ENCODE peak calls at places on chromosome 21, in nine cellular contexts. O is stomach, T is A673, S is Karpas-422, G is fibroblast of lung, M is BE2C, I is body of pancreas, U is ovary, Y is brain microvascular endothelial cell. J is an unnamed sample. For H3K36me3, the result is how much of the 10 kb centered on the place peaks cover.

GRCh38 chr21:41965045-41965444 is 11.2 kb upstream of the C2CD2 start:
- DNase-seq in Y (no peak), G (no peak), O (no peak), S (no peak), I (no peak), U (no peak), T (no peak), M (no peak), J (no peak)

GRCh38 chr21:27132270-27132669 is 165.4 kb upstream of the ADAMTS5 start:
- DNase-seq in G (peak), I (no peak), Y (no peak), M (no peak), U (no peak), T (no peak), S (no peak), O (no peak), J (peak)

GRCh38 chr21:36076878-36077658 is 7.2 kb downstream of the CBR1 start:
- DNase-seq in M (no peak), S (no peak), Y (no peak), G (no peak), O (peak), U (no peak), T (no peak), I (no peak), J (no peak)

GRCh38 chr21:33047231-33047630 is 21.5 kb downstream of the OLIG2 start:
- DNase-seq in Y (no peak), T (no peak), O (no peak), S (no peak), I (no peak), U (no peak), M (no peak), G (peak), J (peak)

GRCh38 chr21:15289896-15290841 is 225.4 kb upstream of the NRIP1 start:
- DNase-seq in U (peak), M (peak), Y (no peak), I (peak), S (no peak), G (no peak), T (peak), O (peak), J (peak)

GRCh38 chr21:20720623-20721022 is 277.6 kb upstream of the NCAM2 start:
- DNase-seq in U (no peak), M (no peak), I (no peak), T (no peak), Y (no peak), O (no peak), S (no peak), G (peak), J (peak)

GRCh38 chr21:37385179-37385765 is 18.7 kb downstream of the DYRK1A start:
- DNase-seq in O (no peak), T (no peak), U (no peak), S (no peak), Y (no peak), G (no peak), I (no peak), M (no peak), J (no peak)

GRCh38 chr21:42120056-42120903 is 49.2 kb downstream of the UMODL1 start:
- DNase-seq in M (no peak), U (no peak), O (no peak), G (no peak), S (peak), Y (no peak), T (no peak), I (no peak), J (no peak)

GRCh38 chr21:41466024-41466820 is 40.2 kb downstream of the MX1 start:
- DNase-seq in M (no peak), O (no peak), T (no peak), S (no peak), G (peak), I (peak), U (no peak), Y (no peak), J (no peak)

GRCh38 chr21:27812279-27812678 is 845.4 kb upstream of the ADAMTS5 start:
- DNase-seq in I (no peak), S (no peak), T (no peak), U (no peak), O (no peak), Y (no peak), M (no peak), G (no peak), J (no peak)

GRCh38 chr21:27566521-27566920 is 599.6 kb upstream of the ADAMTS5 start:
- DNase-seq in I (no peak), U (no peak), G (peak), T (no peak), S (no peak), O (no peak), Y (no peak), M (no peak), J (no peak)

GRCh38 chr21:37665230-37666024 is 250.8 kb downstream of the KCNJ6 start:
- DNase-seq in T (no peak), G (peak), S (no peak), M (no peak), I (no peak), U (no peak), Y (no peak), O (no peak), J (no peak)

GRCh38 chr21:16992448-16992847 is 520.4 kb upstream of the CXADR start:
- DNase-seq in T (no peak), O (no peak), S (no peak), Y (no peak), G (no peak), U (no peak), I (no peak), M (no peak), J (no peak)

GRCh38 chr21:18493420-18493819 is 89.8 kb upstream of the TMPRSS15 start:
- DNase-seq in M (no peak), O (no peak), I (no peak), S (no peak), U (no peak), T (peak), G (peak), Y (peak), J (no peak)

GRCh38 chr21:24310780-24311179 is 1296.5 kb downstream of the MRPL39 start:
- DNase-seq in G (no peak), U (no peak), S (no peak), I (no peak), T (no peak), M (no peak), O (no peak), Y (no peak), J (no peak)

GRCh38 chr21:41682719-41683179 is 84.1 kb downstream of the RIPK4 start:
- DNase-seq in O (no peak), Y (no peak), T (no peak), S (no peak), U (no peak), G (no peak), M (no peak), I (no peak), J (no peak)

GRCh38 chr21:15367061-15367626 is 302.3 kb upstream of the NRIP1 start:
- DNase-seq in T (no peak), S (no peak), G (no peak), Y (no peak), O (no peak), M (no peak), U (no peak), I (no peak), J (no peak)

GRCh38 chr21:17784604-17785402 is 34.4 kb downstream of the C21orf91 start:
- DNase-seq in S (peak), M (no peak), T (no peak), G (peak), Y (no peak), U (no peak), O (no peak), I (no peak), J (no peak)

GRCh38 chr21:17343055-17343454 is 169.8 kb upstream of the CXADR start:
- DNase-seq in M (no peak), U (no peak), O (no peak), S (peak), T (peak), G (peak), Y (peak), I (no peak), J (peak)

GRCh38 chr21:38186869-38187268 is 69.9 kb upstream of the KCNJ15 start:
- DNase-seq in G (no peak), U (no peak), I (no peak), Y (no peak), M (no peak), S (no peak), O (no peak), T (no peak), J (no peak)

GRCh38 chr21:38492002-38492401 is 6.3 kb downstream of the ERG start:
- DNase-seq in M (no peak), S (no peak), O (no peak), G (no peak), Y (no peak), I (no peak), T (no peak), U (no peak), J (no peak)

GRCh38 chr21:36127250-36127904 is 7.5 kb upstream of the CBR3 start:
- DNase-seq in U (no peak), I (no peak), Y (no peak), O (peak), M (no peak), G (no peak), S (peak), T (no peak), J (peak)

GRCh38 chr21:17819114-17819877 is at the start of gene C21orf91:
- DNase-seq in G (peak), U (peak), T (peak), M (peak), Y (peak), S (peak), O (peak), I (peak), J (peak)

GRCh38 chr21:37712204-37712934 is 203.9 kb downstream of the KCNJ6 start:
- DNase-seq in G (peak), O (peak), S (peak), T (peak), Y (peak), M (peak), I (peak), U (no peak), J (peak)

GRCh38 chr21:32611471-32611997 is 643 bp downstream of the CFAP298 start:
- DNase-seq in U (no peak), S (peak), M (peak), T (peak), Y (peak), I (peak), G (peak), O (peak), J (peak)

GRCh38 chr21:35593000-35593502 is 467.3 kb downstream of the SETD4 start:
- DNase-seq in M (no peak), T (no peak), G (peak), I (no peak), O (no peak), S (no peak), Y (peak), U (no peak), J (peak)

GRCh38 chr21:38258803-38259485 is 2.2 kb downstream of the KCNJ15 start:
- DNase-seq in U (no peak), S (no peak), M (no peak), O (no peak), G (peak), I (no peak), Y (peak), T (no peak), J (no peak)

GRCh38 chr21:19420607-19421006 is 1017.0 kb upstream of the TMPRSS15 start:
- DNase-seq in G (no peak), S (no peak), O (no peak), T (peak), M (no peak), I (no peak), Y (no peak), U (no peak), J (no peak)

GRCh38 chr21:32411366-32412161 is 942 bp upstream of the EVA1C start:
- DNase-seq in S (no peak), O (peak), U (peak), I (peak), M (no peak), T (peak), Y (no peak), G (peak), J (peak)

GRCh38 chr21:36446296-36446695 is 33.6 kb downstream of the CLDN14 start:
- DNase-seq in I (peak), U (no peak), Y (peak), G (peak), T (no peak), M (no peak), O (no peak), S (no peak), J (no peak)

GRCh38 chr21:37071561-37072238 is 1.2 kb downstream of the PIGP start:
- DNase-seq in O (peak), S (peak), M (peak), I (peak), Y (peak), G (peak), T (peak), U (peak), J (peak)

GRCh38 chr21:37204580-37204979 is 62.6 kb downstream of the VPS26C start:
- DNase-seq in T (no peak), I (no peak), S (no peak), U (no peak), Y (no peak), M (no peak), G (peak), O (no peak), J (no peak)

GRCh38 chr21:39071623-39072214 is 111.5 kb downstream of the PSMG1 start:
- DNase-seq in Y (peak), M (no peak), T (no peak), G (peak), S (no peak), U (no peak), O (no peak), I (no peak), J (no peak)

GRCh38 chr21:41647806-41648561 is 118.9 kb downstream of the RIPK4 start:
- DNase-seq in T (no peak), S (no peak), Y (no peak), G (peak), I (no peak), O (no peak), U (no peak), M (no peak), J (no peak)

GRCh38 chr21:38171723-38172344 is 85.0 kb upstream of the KCNJ15 start:
- DNase-seq in O (no peak), M (no peak), I (peak), S (no peak), U (no peak), Y (peak), G (peak), T (no peak), J (peak)

GRCh38 chr21:41366522-41367151 is 4.8 kb downstream of the MX2 start:
- DNase-seq in G (peak), U (no peak), O (peak), M (no peak), Y (peak), I (peak), S (peak), T (no peak), J (no peak)

GRCh38 chr21:39105836-39106235 is 77.4 kb downstream of the PSMG1 start:
- DNase-seq in U (no peak), M (no peak), T (no peak), G (no peak), S (no peak), I (no peak), Y (no peak), O (no peak), J (no peak)

GRCh38 chr21:41895643-41896493 is 16.7 kb upstream of the PRDM15 start:
- DNase-seq in Y (peak), I (no peak), U (no peak), T (no peak), O (no peak), M (no peak), S (peak), G (peak), J (no peak)

GRCh38 chr21:14863745-14864210 is 201.0 kb downstream of the NRIP1 start:
- DNase-seq in U (no peak), G (peak), O (no peak), M (no peak), S (no peak), Y (peak), I (no peak), T (no peak), J (no peak)

GRCh38 chr21:43289442-43289841 is 120.6 kb downstream of the CRYAA start:
- DNase-seq in S (no peak), O (no peak), T (no peak), G (no peak), U (no peak), M (peak), I (no peak), Y (no peak), J (no peak)
- H3K36me3 ChIP-seq in S (under half), O (under half), T (under half), G (under half), U (under half), M (under half), I (under half), Y (under half), J (under half)

GRCh38 chr21:31248598-31248997 is 95.5 kb downstream of the TIAM1 start:
- DNase-seq in G (peak), S (no peak), O (no peak), Y (peak), T (no peak), U (no peak), I (no peak), M (no peak), J (no peak)
- H3K4me3 ChIP-seq in G (no peak), S (no peak), O (no peak), Y (no peak), T (no peak), U (no peak), I (no peak), M (no peak), J (no peak)

DNA sequence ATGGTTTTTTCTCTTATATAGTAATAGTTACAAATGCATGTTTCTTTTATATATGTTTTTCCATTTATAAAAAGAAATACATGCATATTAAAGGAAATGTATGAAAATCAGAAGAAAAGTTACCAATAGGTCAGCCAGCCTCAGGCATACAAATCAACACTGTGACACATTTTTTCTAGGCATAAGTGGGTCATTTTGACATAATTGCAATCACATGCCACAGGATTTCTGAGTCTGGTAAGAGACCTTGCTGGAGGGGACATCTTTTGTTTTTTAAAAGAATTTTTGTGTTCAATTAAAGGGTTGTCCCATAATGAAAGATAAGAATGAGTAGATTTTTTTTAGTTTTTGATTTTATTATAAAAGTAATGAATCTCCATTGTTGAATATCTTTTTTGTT is 473.1 kb downstream of the PCP4 start:
- DNase-seq in M (no peak), U (no peak), Y (no peak), I (no peak), O (no peak), G (no peak), S (no peak), T (no peak), J (no peak)
- H3K36me3 ChIP-seq in M (under half), U (under half), Y (under half), I (under half), O (under half), G (under half), S (under half), T (under half), J (under half)

DNA sequence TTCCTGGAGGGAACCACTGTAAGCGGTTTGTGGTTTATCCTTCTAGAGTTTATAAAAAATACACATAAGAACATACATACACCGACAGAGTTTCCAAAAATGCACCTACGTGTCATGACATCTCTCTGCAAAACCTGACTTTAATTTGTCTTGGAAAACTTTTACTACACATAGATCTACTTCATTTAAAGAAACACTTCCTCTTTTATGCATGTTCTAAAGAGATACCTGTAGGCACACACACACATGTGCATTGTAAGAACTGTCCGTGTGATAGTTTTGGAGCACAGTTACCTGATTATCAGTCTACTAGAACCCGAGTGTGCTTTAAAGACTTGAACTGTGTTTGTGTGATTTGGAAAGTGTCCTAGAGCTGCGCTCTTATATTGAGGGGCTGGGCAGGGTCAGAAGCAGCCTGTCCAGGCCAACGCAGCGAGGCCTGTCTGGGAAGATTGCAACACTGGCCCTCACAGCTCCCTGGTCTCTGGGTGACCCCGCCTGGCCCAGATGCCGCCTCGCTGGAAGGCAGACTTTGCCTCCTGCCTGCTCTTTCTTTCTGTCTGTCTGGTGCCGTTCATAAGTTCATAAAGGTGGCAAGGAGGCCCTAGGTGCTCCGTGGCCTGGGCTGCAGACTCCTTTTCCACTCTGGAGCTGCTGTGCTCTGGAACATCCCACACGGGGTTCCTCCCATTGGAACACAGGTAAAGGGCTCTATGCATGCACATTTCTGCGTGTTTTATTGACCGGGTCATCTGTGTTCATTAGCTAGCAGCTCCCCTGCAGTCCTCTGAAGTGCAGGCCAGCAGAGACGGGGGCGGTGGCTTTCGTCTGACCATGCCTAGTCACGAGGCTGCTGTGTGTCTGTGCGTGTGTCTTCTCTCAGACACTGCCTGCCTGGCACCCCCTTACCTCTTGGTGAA is 46.3 kb downstream of the AGPAT3 start:
- DNase-seq in T (no peak), Y (no peak), M (no peak), S (no peak), O (no peak), I (no peak), G (no peak), U (no peak), J (no peak)
- H3K4me3 ChIP-seq in T (no peak), Y (no peak), M (no peak), S (no peak), O (no peak), I (no peak), G (no peak), U (no peak), J (no peak)

DNA sequence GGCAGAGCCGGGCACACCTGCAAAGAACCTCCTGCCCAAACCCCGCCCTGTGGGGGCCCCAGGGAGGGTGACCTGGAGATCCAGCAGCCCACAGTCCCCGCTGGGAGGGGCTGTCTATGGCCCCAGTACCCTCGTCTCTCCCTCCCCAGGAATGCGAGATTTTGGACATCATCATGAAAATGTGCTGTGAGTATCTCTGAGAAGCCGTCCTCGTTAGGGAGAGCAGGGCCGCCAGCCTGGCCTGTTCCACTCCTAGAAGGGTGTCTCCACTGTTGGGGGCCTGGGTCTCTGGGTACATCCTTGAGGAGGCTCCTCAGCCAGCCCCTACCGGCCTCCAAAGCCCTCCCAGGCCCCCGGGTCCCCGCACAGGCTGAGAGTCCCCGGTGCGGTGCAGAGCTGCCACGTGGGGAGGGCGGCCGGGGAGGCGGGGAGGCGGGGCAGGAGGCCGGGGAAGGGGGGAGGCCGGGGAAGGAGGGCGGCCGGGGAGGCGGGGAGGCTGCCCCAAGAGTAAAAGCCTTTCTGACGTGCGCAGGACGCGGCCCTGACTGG is 18.7 kb downstream of the COL6A1 start:
- DNase-seq in T (no peak), G (no peak), S (no peak), U (peak), O (no peak), M (no peak), Y (no peak), I (no peak), J (no peak)
- H3K36me3 ChIP-seq in T (under half), G (half or more), S (under half), U (under half), O (half or more), M (under half), Y (half or more), I (under half), J (under half)

GRCh38 chr21:25790122-25790951 is 55.6 kb downstream of the GABPA start:
- DNase-seq in I (no peak), Y (peak), O (no peak), M (peak), G (peak), S (peak), T (peak), U (no peak), J (peak)
- H3K4me3 ChIP-seq in I (peak), Y (peak), O (peak), M (peak), G (peak), S (peak), T (peak), U (peak), J (peak)